ENCODE peak calls at places on chromosomes 16 and 17, in eight cellular contexts. One of them, this sample, is unnamed.

GRCh38 chr17:510223-510917 is 157.8 kb upstream of the RPH3AL start:
- DNase-seq in lower lobe of right lung: no peak
- DNase-seq in uterus: no peak
- DNase-seq in RWPE2: no peak
- DNase-seq in body of pancreas: no peak
- DNase-seq in pancreas: no peak
- DNase-seq in AG10803: no peak
- DNase-seq in AG09309: no peak
- DNase-seq in this sample: no peak

GRCh38 chr16:64092284-64092683 is 1029.6 kb downstream of the CDH11 start:
- DNase-seq in lower lobe of right lung: no peak
- DNase-seq in uterus: no peak
- DNase-seq in RWPE2: no peak
- DNase-seq in body of pancreas: no peak
- DNase-seq in pancreas: no peak
- DNase-seq in AG10803: peak
- DNase-seq in AG09309: peak
- DNase-seq in this sample: peak

GRCh38 chr16:83878838-83879237 is 20.1 kb upstream of the MLYCD start:
- DNase-seq in lower lobe of right lung: no peak
- DNase-seq in uterus: no peak
- DNase-seq in RWPE2: no peak
- DNase-seq in body of pancreas: no peak
- DNase-seq in pancreas: no peak
- DNase-seq in AG10803: peak
- DNase-seq in AG09309: peak
- DNase-seq in this sample: peak

GRCh38 chr16:51994597-51994996 is 552.3 kb downstream of the TOX3 start:
- DNase-seq in lower lobe of right lung: peak
- DNase-seq in uterus: no peak
- DNase-seq in RWPE2: peak
- DNase-seq in body of pancreas: peak
- DNase-seq in pancreas: peak
- DNase-seq in AG10803: peak
- DNase-seq in AG09309: no peak
- DNase-seq in this sample: no peak

GRCh38 chr17:73343168-73343634 is 31.4 kb upstream of the CDC42EP4 start:
- DNase-seq in lower lobe of right lung: no peak
- DNase-seq in uterus: peak
- DNase-seq in RWPE2: no peak
- DNase-seq in body of pancreas: peak
- DNase-seq in pancreas: no peak
- DNase-seq in AG10803: peak
- DNase-seq in AG09309: no peak
- DNase-seq in this sample: peak

GRCh38 chr17:17151962-17152361 is 54.2 kb downstream of the PLD6 start:
- DNase-seq in lower lobe of right lung: peak
- DNase-seq in uterus: peak
- DNase-seq in RWPE2: peak
- DNase-seq in body of pancreas: peak
- DNase-seq in pancreas: no peak
- DNase-seq in AG10803: peak
- DNase-seq in AG09309: peak
- DNase-seq in this sample: peak

GRCh38 chr16:67192781-67193260 is 866 bp downstream of the E2F4 start:
- DNase-seq in lower lobe of right lung: no peak
- DNase-seq in uterus: no peak
- DNase-seq in RWPE2: no peak
- DNase-seq in body of pancreas: no peak
- DNase-seq in pancreas: no peak
- DNase-seq in AG10803: no peak
- DNase-seq in AG09309: no peak
- DNase-seq in this sample: no peak

GRCh38 chr17:57911834-57912673 is 43.2 kb downstream of the CUEDC1 start:
- DNase-seq in lower lobe of right lung: peak
- DNase-seq in uterus: peak
- DNase-seq in RWPE2: no peak
- DNase-seq in body of pancreas: peak
- DNase-seq in pancreas: peak
- DNase-seq in AG10803: peak
- DNase-seq in AG09309: no peak
- DNase-seq in this sample: peak

GRCh38 chr16:30077656-30078055 is 1.9 kb downstream of the PPP4C start:
- DNase-seq in lower lobe of right lung: peak
- DNase-seq in uterus: no peak
- DNase-seq in RWPE2: no peak
- DNase-seq in body of pancreas: no peak
- DNase-seq in pancreas: no peak
- DNase-seq in AG10803: no peak
- DNase-seq in AG09309: no peak
- DNase-seq in this sample: no peak

GRCh38 chr16:30078744-30079143 is 3.0 kb downstream of the PPP4C start:
- DNase-seq in lower lobe of right lung: no peak
- DNase-seq in uterus: no peak
- DNase-seq in RWPE2: no peak
- DNase-seq in body of pancreas: no peak
- DNase-seq in pancreas: peak
- DNase-seq in AG10803: no peak
- DNase-seq in AG09309: no peak
- DNase-seq in this sample: no peak

GRCh38 chr16:30079480-30079879 is 3.7 kb downstream of the PPP4C start:
- DNase-seq in lower lobe of right lung: no peak
- DNase-seq in uterus: no peak
- DNase-seq in RWPE2: no peak
- DNase-seq in body of pancreas: no peak
- DNase-seq in pancreas: peak
- DNase-seq in AG10803: no peak
- DNase-seq in AG09309: no peak
- DNase-seq in this sample: no peak

GRCh38 chr16:30076276-30076791 is 540 bp downstream of the PPP4C start:
- DNase-seq in lower lobe of right lung: peak
- DNase-seq in uterus: no peak
- DNase-seq in RWPE2: no peak
- DNase-seq in body of pancreas: no peak
- DNase-seq in pancreas: no peak
- DNase-seq in AG10803: no peak
- DNase-seq in AG09309: no peak
- DNase-seq in this sample: no peak

DNA sequence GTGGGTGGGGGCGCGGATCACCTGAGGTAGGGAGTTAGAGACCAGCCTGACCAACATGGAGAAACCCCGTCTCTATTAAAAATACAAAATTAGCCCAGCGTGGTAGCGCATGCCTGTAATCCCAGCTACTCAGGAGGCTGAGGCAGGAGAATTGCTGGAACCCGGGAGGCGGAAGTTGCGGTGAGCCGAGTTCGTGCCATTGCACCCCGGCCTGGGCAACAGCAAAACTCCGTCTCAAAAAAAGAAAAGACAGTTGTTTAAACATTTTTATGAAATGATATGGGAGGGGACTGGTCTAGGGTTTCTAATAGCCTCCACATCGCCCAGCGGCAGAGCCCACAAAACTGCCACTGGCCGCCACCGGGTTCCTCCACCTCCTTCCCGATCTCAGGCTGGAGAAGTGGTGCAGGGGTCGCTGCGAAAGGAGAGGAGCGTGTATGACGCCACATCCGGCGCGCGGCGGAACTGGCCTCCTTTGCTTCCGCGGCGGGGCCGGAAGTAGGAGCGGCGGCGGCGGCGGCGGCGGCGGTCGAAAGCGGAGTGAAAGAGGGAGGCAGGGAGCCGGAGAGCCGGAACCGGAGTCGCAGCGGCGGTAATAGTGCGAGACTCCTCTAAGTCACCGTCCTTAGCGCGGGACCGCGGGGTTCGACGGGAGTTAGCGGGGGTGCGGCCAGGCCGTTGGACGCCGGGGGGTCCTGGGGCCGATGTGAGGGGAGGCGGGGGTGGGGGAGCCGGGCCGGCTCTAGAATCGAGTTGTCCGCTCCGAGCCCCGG is at the start of gene PPP4C:
- DNase-seq in lower lobe of right lung: peak
- DNase-seq in uterus: peak
- DNase-seq in RWPE2: peak
- DNase-seq in body of pancreas: peak
- DNase-seq in pancreas: peak
- DNase-seq in AG10803: peak
- DNase-seq in AG09309: no peak
- DNase-seq in this sample: peak
- H3K4me3 ChIP-seq in lower lobe of right lung: peak
- H3K4me3 ChIP-seq in uterus: peak
- H3K4me3 ChIP-seq in RWPE2: peak
- H3K4me3 ChIP-seq in body of pancreas: peak
- H3K4me3 ChIP-seq in pancreas: peak
- H3K4me3 ChIP-seq in AG10803: peak
- H3K4me3 ChIP-seq in AG09309: peak
- H3K4me3 ChIP-seq in this sample: peak

GRCh38 chr17:75855310-75856061 is at the start of gene WBP2:
- DNase-seq in lower lobe of right lung: peak
- DNase-seq in uterus: peak
- DNase-seq in RWPE2: peak
- DNase-seq in body of pancreas: peak
- DNase-seq in pancreas: peak
- DNase-seq in AG10803: peak
- DNase-seq in AG09309: peak
- DNase-seq in this sample: peak
- TF ChIP-seq CTCF in lower lobe of right lung: peak
- TF ChIP-seq CTCF in uterus: peak
- TF ChIP-seq CTCF in RWPE2: peak
- TF ChIP-seq CTCF in body of pancreas: peak
- TF ChIP-seq CTCF in pancreas: no peak
- TF ChIP-seq CTCF in AG10803: peak
- TF ChIP-seq CTCF in AG09309: peak
- TF ChIP-seq CTCF in this sample: peak

GRCh38 chr16:788399-789126 is at the start of gene CHTF18:
- DNase-seq in lower lobe of right lung: peak
- DNase-seq in uterus: peak
- DNase-seq in RWPE2: no peak
- DNase-seq in body of pancreas: peak
- DNase-seq in pancreas: peak
- DNase-seq in AG10803: peak
- DNase-seq in AG09309: peak
- DNase-seq in this sample: peak

GRCh38 chr16:787978-788398 is at the start of gene RPUSD1:
- DNase-seq in lower lobe of right lung: peak
- DNase-seq in uterus: no peak
- DNase-seq in RWPE2: no peak
- DNase-seq in body of pancreas: no peak
- DNase-seq in pancreas: no peak
- DNase-seq in AG10803: no peak
- DNase-seq in AG09309: no peak
- DNase-seq in this sample: no peak

GRCh38 chr16:791131-791530 is 2.7 kb downstream of the CHTF18 start:
- DNase-seq in lower lobe of right lung: no peak
- DNase-seq in uterus: no peak
- DNase-seq in RWPE2: no peak
- DNase-seq in body of pancreas: no peak
- DNase-seq in pancreas: no peak
- DNase-seq in AG10803: no peak
- DNase-seq in AG09309: no peak
- DNase-seq in this sample: no peak

GRCh38 chr16:790086-790485 is 1.7 kb downstream of the CHTF18 start:
- DNase-seq in lower lobe of right lung: no peak
- DNase-seq in uterus: no peak
- DNase-seq in RWPE2: no peak
- DNase-seq in body of pancreas: no peak
- DNase-seq in pancreas: no peak
- DNase-seq in AG10803: no peak
- DNase-seq in AG09309: no peak
- DNase-seq in this sample: no peak

DNA sequence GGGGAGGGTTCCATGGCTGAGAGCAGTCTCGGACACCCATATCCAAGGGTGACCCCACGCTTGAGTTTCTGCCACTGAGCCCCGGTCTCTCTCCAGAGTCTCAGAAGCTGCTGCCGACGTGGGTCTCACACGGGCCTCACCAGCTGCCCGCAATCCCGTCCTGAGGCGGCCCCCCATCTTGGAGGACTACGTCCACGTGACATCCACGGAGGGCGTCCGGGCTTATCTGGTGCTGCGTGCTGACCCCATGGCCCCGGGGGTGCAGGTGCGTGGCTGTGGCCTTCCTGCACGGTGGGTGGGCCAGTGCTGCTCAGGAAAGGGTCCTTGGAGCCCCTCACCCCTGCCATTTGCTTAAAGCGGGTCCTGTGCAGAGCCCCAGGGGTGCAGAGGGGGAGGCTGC is 1.0 kb downstream of the CHTF18 start:
- DNase-seq in lower lobe of right lung: no peak
- DNase-seq in uterus: no peak
- DNase-seq in RWPE2: no peak
- DNase-seq in body of pancreas: no peak
- DNase-seq in pancreas: no peak
- DNase-seq in AG10803: no peak
- DNase-seq in AG09309: no peak
- DNase-seq in this sample: no peak
- H3K4me3 ChIP-seq in lower lobe of right lung: peak
- H3K4me3 ChIP-seq in uterus: no peak
- H3K4me3 ChIP-seq in RWPE2: peak
- H3K4me3 ChIP-seq in body of pancreas: no peak
- H3K4me3 ChIP-seq in pancreas: no peak
- H3K4me3 ChIP-seq in AG10803: peak
- H3K4me3 ChIP-seq in AG09309: peak
- H3K4me3 ChIP-seq in this sample: peak

DNA sequence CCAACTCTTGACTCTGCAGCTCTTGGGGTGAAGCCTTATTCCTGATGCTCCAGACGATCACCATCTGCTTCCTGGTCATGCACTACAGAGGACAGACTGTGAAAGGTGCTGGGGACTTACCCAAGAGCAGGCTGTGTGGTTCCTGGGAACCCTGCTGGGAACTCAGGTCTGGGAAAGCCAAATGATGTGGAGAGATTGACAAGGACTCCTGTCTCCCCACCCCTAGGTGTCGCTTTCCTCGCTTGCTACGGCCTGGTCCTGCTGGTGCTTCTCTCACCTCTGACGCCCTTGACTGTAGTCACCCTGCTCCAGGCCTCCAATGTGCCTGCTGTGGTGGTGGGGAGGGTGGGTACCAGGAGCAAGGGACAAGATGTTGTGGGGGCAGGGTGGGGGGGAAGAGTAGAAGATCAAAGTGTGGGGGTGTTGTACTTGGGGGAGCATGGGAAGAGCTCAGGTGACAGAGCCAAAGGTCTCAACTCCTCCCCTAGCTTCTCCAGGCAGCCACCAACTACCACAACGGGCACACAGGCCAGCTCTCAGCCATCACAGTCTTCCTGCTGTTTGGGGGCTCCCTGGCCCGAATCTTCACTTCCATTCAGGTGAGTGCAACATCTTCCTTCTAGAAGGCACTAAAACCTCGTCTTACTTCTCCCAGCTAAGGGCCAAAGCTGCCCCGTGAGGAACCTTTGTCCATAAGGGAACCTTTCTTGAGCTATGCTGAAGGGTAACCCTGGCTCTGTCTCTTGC is 3.0 kb downstream of the SOX15 start:
- DNase-seq in lower lobe of right lung: no peak
- DNase-seq in uterus: no peak
- DNase-seq in RWPE2: no peak
- DNase-seq in body of pancreas: peak
- DNase-seq in pancreas: no peak
- DNase-seq in AG10803: no peak
- DNase-seq in AG09309: no peak
- DNase-seq in this sample: no peak
- TF ChIP-seq CTCF in lower lobe of right lung: no peak
- TF ChIP-seq CTCF in uterus: no peak
- TF ChIP-seq CTCF in RWPE2: peak
- TF ChIP-seq CTCF in body of pancreas: peak
- TF ChIP-seq CTCF in pancreas: no peak
- TF ChIP-seq CTCF in AG10803: peak
- TF ChIP-seq CTCF in AG09309: peak
- TF ChIP-seq CTCF in this sample: peak

This sample was measured in astrocyte of the spinal cord.